ENCODE peak calls at places on chromosomes 12 and 14, in nine cellular contexts. A is substantia nigra; S is Peyer's patch; U is GM04504; H is left cardiac atrium; X is OCI-LY7; R is activated CD4-positive, alpha-beta T cell treated with anti-CD3 and anti-CD28 coated beads, Interleukin-2, amount 10 ng/mL, durations not matched to agents 7 days and 5 days; F is GM06990; T is stimulated activated CD8-positive, alpha-beta memory T cell treated with anti-CD3 and anti-CD28 coated beads, Interleukin-7, amount 100 ng/mL, for 24 hours. I is an unnamed sample.

GRCh38 chr12:401235-402126 is at the start of gene CCDC77:
- DNase-seq in A (no peak), S (peak), U (peak), H (peak), X (peak), R (peak), F (peak), T (peak), I (peak)

GRCh38 chr14:95557291-95557690 is 22.4 kb downstream of the GLRX5 start:
- DNase-seq in A (no peak), S (no peak), U (no peak), H (no peak), X (no peak), R (no peak), F (no peak), T (no peak), I (no peak)

GRCh38 chr12:53538209-53538689 is 31.0 kb upstream of the NPFF start:
- DNase-seq in A (no peak), S (no peak), U (peak), H (no peak), X (no peak), R (no peak), F (no peak), T (no peak), I (peak)

GRCh38 chr12:111304642-111305071 is 64.2 kb downstream of the PHETA1 start:
- DNase-seq in A (no peak), S (no peak), U (no peak), H (no peak), X (peak), R (peak), F (no peak), T (no peak), I (no peak)

GRCh38 chr12:46549527-46550265 is 177.1 kb upstream of the SLC38A2 start:
- DNase-seq in A (no peak), S (no peak), U (peak), H (no peak), X (no peak), R (peak), F (no peak), T (no peak), I (no peak)

GRCh38 chr14:106277503-106277902 is 751.1 kb downstream of the TMEM121 start:
- DNase-seq in A (no peak), S (peak), U (no peak), H (no peak), X (peak), R (peak), F (peak), T (no peak), I (no peak)

GRCh38 chr14:87896393-87897380 is 96.3 kb downstream of the GALC start:
- DNase-seq in A (no peak), S (no peak), U (no peak), H (no peak), X (peak), R (no peak), F (no peak), T (no peak), I (no peak)

GRCh38 chr12:38053113-38053512 is 263.5 kb upstream of the ALG10B start:
- DNase-seq in A (no peak), S (no peak), U (no peak), H (no peak), X (no peak), R (no peak), F (no peak), T (no peak), I (no peak)

GRCh38 chr12:56521590-56522371 is at the start of gene RBMS2:
- DNase-seq in A (peak), S (peak), U (peak), H (peak), X (peak), R (peak), F (peak), T (no peak), I (peak)

GRCh38 chr14:101077511-101078074 is 174.1 kb upstream of the RTL1 start:
- DNase-seq in A (no peak), S (no peak), U (no peak), H (no peak), X (no peak), R (no peak), F (no peak), T (no peak), I (no peak)

GRCh38 chr12:106106892-106107291 is 31.9 kb downstream of the NUAK1 start:
- DNase-seq in A (no peak), S (no peak), U (no peak), H (no peak), X (no peak), R (no peak), F (no peak), T (no peak), I (no peak)

GRCh38 chr14:55141812-55142211 is 12.8 kb downstream of the LGALS3 start:
- DNase-seq in A (no peak), S (no peak), U (no peak), H (no peak), X (no peak), R (no peak), F (no peak), T (no peak), I (no peak)

GRCh38 chr12:118536306-118536900 is 160.0 kb downstream of the SUDS3 start:
- DNase-seq in A (no peak), S (no peak), U (no peak), H (no peak), X (no peak), R (no peak), F (no peak), T (no peak), I (no peak)

GRCh38 chr14:36264595-36264994 is 55.8 kb downstream of the MBIP start:
- DNase-seq in A (no peak), S (no peak), U (no peak), H (no peak), X (no peak), R (no peak), F (no peak), T (no peak), I (no peak)

GRCh38 chr12:57632369-57632897 is 568 bp downstream of the B4GALNT1 start:
- DNase-seq in A (no peak), S (no peak), U (no peak), H (no peak), X (no peak), R (no peak), F (no peak), T (no peak), I (no peak)

GRCh38 chr12:43805149-43805856 is 814 bp downstream of the TWF1 start:
- DNase-seq in A (no peak), S (no peak), U (no peak), H (no peak), X (peak), R (no peak), F (no peak), T (no peak), I (no peak)

GRCh38 chr14:103542545-103543088 is 13.6 kb downstream of the TRMT61A start:
- DNase-seq in A (peak), S (no peak), U (no peak), H (peak), X (no peak), R (no peak), F (no peak), T (no peak), I (peak)

GRCh38 chr12:55721601-55722213 is 1.5 kb downstream of the RDH5 start:
- DNase-seq in A (no peak), S (no peak), U (no peak), H (no peak), X (no peak), R (no peak), F (no peak), T (no peak), I (no peak)

GRCh38 chr12:44876554-44877275 is 600 bp upstream of the NELL2 start:
- DNase-seq in A (no peak), S (no peak), U (no peak), H (peak), X (peak), R (peak), F (peak), T (no peak), I (no peak)

GRCh38 chr12:124599074-124599999 is 31.9 kb upstream of the NCOR2 start:
- DNase-seq in A (no peak), S (no peak), U (peak), H (no peak), X (no peak), R (no peak), F (no peak), T (no peak), I (no peak)

GRCh38 chr12:69935651-69936100 is 110.6 kb downstream of the MYRFL start:
- DNase-seq in A (no peak), S (no peak), U (no peak), H (no peak), X (no peak), R (no peak), F (no peak), T (no peak), I (no peak)

GRCh38 chr14:21023817-21024667 is 819 bp downstream of the NDRG2 start:
- DNase-seq in A (no peak), S (peak), U (no peak), H (no peak), X (no peak), R (no peak), F (no peak), T (no peak), I (no peak)

GRCh38 chr12:101570022-101570421 is 24.7 kb upstream of the MYBPC1 start:
- DNase-seq in A (no peak), S (no peak), U (peak), H (no peak), X (peak), R (no peak), F (no peak), T (no peak), I (no peak)

GRCh38 chr12:42426733-42427132 is 100.8 kb downstream of the PPHLN1 start:
- DNase-seq in A (no peak), S (no peak), U (no peak), H (no peak), X (no peak), R (no peak), F (no peak), T (no peak), I (no peak)

GRCh38 chr14:91924871-91925726 is 22.4 kb downstream of the FBLN5 start:
- DNase-seq in A (no peak), S (no peak), U (no peak), H (no peak), X (no peak), R (no peak), F (no peak), T (no peak), I (peak)

GRCh38 chr12:76199808-76200207 is 115.3 kb upstream of the NAP1L1 start:
- DNase-seq in A (no peak), S (no peak), U (no peak), H (no peak), X (no peak), R (no peak), F (no peak), T (no peak), I (no peak)

GRCh38 chr14:78790262-78790661 is 620.1 kb downstream of the NRXN3 start:
- DNase-seq in A (no peak), S (no peak), U (no peak), H (no peak), X (no peak), R (no peak), F (no peak), T (no peak), I (no peak)

I was measured in ovary.